ENCODE peak calls at places on chromosomes 12 and 14, in six cellular contexts. One of them, this sample, is unnamed.

GRCh38 chr14:84527706-84528105 is 1002.2 kb upstream of the FLRT2 start:
- DNase-seq in Right ventricle myocardium superior: no peak
- DNase-seq in stimulated activated CD4-positive, alpha-beta T cell treated with anti-CD3 and anti-CD28 coated beads, Interleukin-4, amount 100 ng/mL, for 24 hours: no peak
- DNase-seq in aorta: no peak
- DNase-seq in stimulated activated CD8-positive, alpha-beta memory T cell treated with anti-CD3 and anti-CD28 coated beads, Interleukin-2, amount 100 ng/mL, for 1 hour: no peak
- DNase-seq in activated T-cell treated with anti-CD3 and anti-CD28 coated beads for 1 hour: no peak
- DNase-seq in this sample: no peak

GRCh38 chr12:88299567-88300101 is 157.5 kb downstream of the TMTC3 start:
- DNase-seq in Right ventricle myocardium superior: no peak
- DNase-seq in stimulated activated CD4-positive, alpha-beta T cell treated with anti-CD3 and anti-CD28 coated beads, Interleukin-4, amount 100 ng/mL, for 24 hours: peak; percentile 50
- DNase-seq in aorta: peak; percentile 49
- DNase-seq in stimulated activated CD8-positive, alpha-beta memory T cell treated with anti-CD3 and anti-CD28 coated beads, Interleukin-2, amount 100 ng/mL, for 1 hour: no peak
- DNase-seq in activated T-cell treated with anti-CD3 and anti-CD28 coated beads for 1 hour: no peak
- DNase-seq in this sample: no peak

GRCh38 chr14:24339284-24340151 is at the start of gene RIPK3:
- DNase-seq in Right ventricle myocardium superior: peak; percentile 77
- DNase-seq in stimulated activated CD4-positive, alpha-beta T cell treated with anti-CD3 and anti-CD28 coated beads, Interleukin-4, amount 100 ng/mL, for 24 hours: peak; percentile 66
- DNase-seq in aorta: peak; percentile 66
- DNase-seq in stimulated activated CD8-positive, alpha-beta memory T cell treated with anti-CD3 and anti-CD28 coated beads, Interleukin-2, amount 100 ng/mL, for 1 hour: peak; percentile 33
- DNase-seq in activated T-cell treated with anti-CD3 and anti-CD28 coated beads for 1 hour: peak; percentile 68
- DNase-seq in this sample: no peak

GRCh38 chr12:2902287-2902880 is 11.7 kb downstream of the TULP3 start:
- DNase-seq in Right ventricle myocardium superior: no peak
- DNase-seq in stimulated activated CD4-positive, alpha-beta T cell treated with anti-CD3 and anti-CD28 coated beads, Interleukin-4, amount 100 ng/mL, for 24 hours: no peak
- DNase-seq in aorta: no peak
- DNase-seq in stimulated activated CD8-positive, alpha-beta memory T cell treated with anti-CD3 and anti-CD28 coated beads, Interleukin-2, amount 100 ng/mL, for 1 hour: no peak
- DNase-seq in activated T-cell treated with anti-CD3 and anti-CD28 coated beads for 1 hour: no peak
- DNase-seq in this sample: peak; percentile 40

GRCh38 chr14:52131640-52132320 is 62.9 kb upstream of the NID2 start:
- DNase-seq in Right ventricle myocardium superior: peak; percentile 72
- DNase-seq in stimulated activated CD4-positive, alpha-beta T cell treated with anti-CD3 and anti-CD28 coated beads, Interleukin-4, amount 100 ng/mL, for 24 hours: peak; percentile 59
- DNase-seq in aorta: peak; percentile 78
- DNase-seq in stimulated activated CD8-positive, alpha-beta memory T cell treated with anti-CD3 and anti-CD28 coated beads, Interleukin-2, amount 100 ng/mL, for 1 hour: peak; percentile 8
- DNase-seq in activated T-cell treated with anti-CD3 and anti-CD28 coated beads for 1 hour: peak; percentile 3
- DNase-seq in this sample: peak; percentile 67

GRCh38 chr12:132558861-132559623 is 51.3 kb downstream of the LRCOL1 start:
- DNase-seq in Right ventricle myocardium superior: no peak
- DNase-seq in stimulated activated CD4-positive, alpha-beta T cell treated with anti-CD3 and anti-CD28 coated beads, Interleukin-4, amount 100 ng/mL, for 24 hours: peak; percentile 12
- DNase-seq in aorta: no peak
- DNase-seq in stimulated activated CD8-positive, alpha-beta memory T cell treated with anti-CD3 and anti-CD28 coated beads, Interleukin-2, amount 100 ng/mL, for 1 hour: no peak
- DNase-seq in activated T-cell treated with anti-CD3 and anti-CD28 coated beads for 1 hour: no peak
- DNase-seq in this sample: no peak

GRCh38 chr12:12207746-12208145 is 59.1 kb downstream of the LRP6 start:
- DNase-seq in Right ventricle myocardium superior: no peak
- DNase-seq in stimulated activated CD4-positive, alpha-beta T cell treated with anti-CD3 and anti-CD28 coated beads, Interleukin-4, amount 100 ng/mL, for 24 hours: no peak
- DNase-seq in aorta: no peak
- DNase-seq in stimulated activated CD8-positive, alpha-beta memory T cell treated with anti-CD3 and anti-CD28 coated beads, Interleukin-2, amount 100 ng/mL, for 1 hour: no peak
- DNase-seq in activated T-cell treated with anti-CD3 and anti-CD28 coated beads for 1 hour: no peak
- DNase-seq in this sample: no peak

GRCh38 chr12:47904647-47905312 is at the start of gene VDR:
- DNase-seq in Right ventricle myocardium superior: peak; percentile 79
- DNase-seq in stimulated activated CD4-positive, alpha-beta T cell treated with anti-CD3 and anti-CD28 coated beads, Interleukin-4, amount 100 ng/mL, for 24 hours: peak; percentile 73
- DNase-seq in aorta: peak; percentile 84
- DNase-seq in stimulated activated CD8-positive, alpha-beta memory T cell treated with anti-CD3 and anti-CD28 coated beads, Interleukin-2, amount 100 ng/mL, for 1 hour: peak; percentile 27
- DNase-seq in activated T-cell treated with anti-CD3 and anti-CD28 coated beads for 1 hour: peak; percentile 55
- DNase-seq in this sample: peak; percentile 81

GRCh38 chr14:26856832-26857508 is 259.1 kb upstream of the NOVA1 start:
- DNase-seq in Right ventricle myocardium superior: no peak
- DNase-seq in stimulated activated CD4-positive, alpha-beta T cell treated with anti-CD3 and anti-CD28 coated beads, Interleukin-4, amount 100 ng/mL, for 24 hours: no peak
- DNase-seq in aorta: no peak
- DNase-seq in stimulated activated CD8-positive, alpha-beta memory T cell treated with anti-CD3 and anti-CD28 coated beads, Interleukin-2, amount 100 ng/mL, for 1 hour: no peak
- DNase-seq in activated T-cell treated with anti-CD3 and anti-CD28 coated beads for 1 hour: no peak
- DNase-seq in this sample: no peak

GRCh38 chr12:27523305-27523641 is 733 bp upstream of the PPFIBP1 start:
- DNase-seq in Right ventricle myocardium superior: no peak
- DNase-seq in stimulated activated CD4-positive, alpha-beta T cell treated with anti-CD3 and anti-CD28 coated beads, Interleukin-4, amount 100 ng/mL, for 24 hours: no peak
- DNase-seq in aorta: no peak
- DNase-seq in stimulated activated CD8-positive, alpha-beta memory T cell treated with anti-CD3 and anti-CD28 coated beads, Interleukin-2, amount 100 ng/mL, for 1 hour: no peak
- DNase-seq in activated T-cell treated with anti-CD3 and anti-CD28 coated beads for 1 hour: no peak
- DNase-seq in this sample: no peak

GRCh38 chr12:84973026-84973425 is 60.4 kb upstream of the SLC6A15 start:
- DNase-seq in Right ventricle myocardium superior: no peak
- DNase-seq in stimulated activated CD4-positive, alpha-beta T cell treated with anti-CD3 and anti-CD28 coated beads, Interleukin-4, amount 100 ng/mL, for 24 hours: no peak
- DNase-seq in aorta: no peak
- DNase-seq in stimulated activated CD8-positive, alpha-beta memory T cell treated with anti-CD3 and anti-CD28 coated beads, Interleukin-2, amount 100 ng/mL, for 1 hour: no peak
- DNase-seq in activated T-cell treated with anti-CD3 and anti-CD28 coated beads for 1 hour: no peak
- DNase-seq in this sample: no peak

GRCh38 chr14:81625343-81625742 is 91.7 kb upstream of the SEL1L start:
- DNase-seq in Right ventricle myocardium superior: no peak
- DNase-seq in stimulated activated CD4-positive, alpha-beta T cell treated with anti-CD3 and anti-CD28 coated beads, Interleukin-4, amount 100 ng/mL, for 24 hours: no peak
- DNase-seq in aorta: no peak
- DNase-seq in stimulated activated CD8-positive, alpha-beta memory T cell treated with anti-CD3 and anti-CD28 coated beads, Interleukin-2, amount 100 ng/mL, for 1 hour: no peak
- DNase-seq in activated T-cell treated with anti-CD3 and anti-CD28 coated beads for 1 hour: no peak
- DNase-seq in this sample: no peak

GRCh38 chr12:92462049-92462448 is 240.7 kb upstream of the PLEKHG7 start:
- DNase-seq in Right ventricle myocardium superior: no peak
- DNase-seq in stimulated activated CD4-positive, alpha-beta T cell treated with anti-CD3 and anti-CD28 coated beads, Interleukin-4, amount 100 ng/mL, for 24 hours: no peak
- DNase-seq in aorta: no peak
- DNase-seq in stimulated activated CD8-positive, alpha-beta memory T cell treated with anti-CD3 and anti-CD28 coated beads, Interleukin-2, amount 100 ng/mL, for 1 hour: no peak
- DNase-seq in activated T-cell treated with anti-CD3 and anti-CD28 coated beads for 1 hour: no peak
- DNase-seq in this sample: no peak

GRCh38 chr14:61812347-61813100 is 50.3 kb downstream of the SNAPC1 start:
- DNase-seq in Right ventricle myocardium superior: no peak
- DNase-seq in stimulated activated CD4-positive, alpha-beta T cell treated with anti-CD3 and anti-CD28 coated beads, Interleukin-4, amount 100 ng/mL, for 24 hours: no peak
- DNase-seq in aorta: no peak
- DNase-seq in stimulated activated CD8-positive, alpha-beta memory T cell treated with anti-CD3 and anti-CD28 coated beads, Interleukin-2, amount 100 ng/mL, for 1 hour: no peak
- DNase-seq in activated T-cell treated with anti-CD3 and anti-CD28 coated beads for 1 hour: no peak
- DNase-seq in this sample: no peak

GRCh38 chr12:5688226-5688625 is 256.3 kb downstream of the NTF3 start:
- DNase-seq in Right ventricle myocardium superior: no peak
- DNase-seq in stimulated activated CD4-positive, alpha-beta T cell treated with anti-CD3 and anti-CD28 coated beads, Interleukin-4, amount 100 ng/mL, for 24 hours: no peak
- DNase-seq in aorta: no peak
- DNase-seq in stimulated activated CD8-positive, alpha-beta memory T cell treated with anti-CD3 and anti-CD28 coated beads, Interleukin-2, amount 100 ng/mL, for 1 hour: no peak
- DNase-seq in activated T-cell treated with anti-CD3 and anti-CD28 coated beads for 1 hour: no peak
- DNase-seq in this sample: no peak